ENCODE peak calls at places on chromosome 14, in ten cellular contexts. Y is hepatocyte, L is HCT116, R is body of pancreas, B is H9, V is fibroblast of lung, P is adrenal gland, C is PC-3, H is pancreas, Q is tibial nerve. E is an unnamed sample. For H3K4me1, the result is how much of the 10 kb centered on the place peaks cover.

GRCh38 chr14:75418779-75419768 is 8.7 kb upstream of the JDP2 start:
- DNase-seq in Y (peak), L (peak), R (peak), C (no peak), B (peak), V (no peak), H (peak), Q (no peak), P (no peak), E (peak)

GRCh38 chr14:75060420-75060819 is 3.4 kb downstream of the ACYP1 start:
- DNase-seq in R (no peak), B (no peak), Q (no peak), C (no peak), P (no peak), V (no peak), H (no peak), L (no peak), Y (no peak), E (no peak)

GRCh38 chr14:67420102-67420739 is 8.3 kb upstream of the PLEK2 start:
- DNase-seq in L (no peak), B (peak), V (no peak), H (no peak), C (peak), R (peak), P (peak), Y (no peak), Q (no peak), E (no peak)

GRCh38 chr14:105093426-105094192 is 28.4 kb upstream of the GPR132 start:
- DNase-seq in H (peak), Q (no peak), B (peak), Y (peak), C (peak), V (peak), L (peak), P (no peak), R (peak), E (peak)

GRCh38 chr14:85415015-85415712 is 114.8 kb upstream of the FLRT2 start:
- DNase-seq in C (peak), R (peak), Y (peak), V (peak), P (peak), L (no peak), Q (peak), B (peak), H (no peak), E (peak)

GRCh38 chr14:63543826-63544320 is 696 bp upstream of the PPP2R5E start:
- DNase-seq in H (no peak), Y (no peak), B (no peak), C (no peak), P (peak), L (no peak), Q (no peak), R (no peak), V (no peak), E (peak)

GRCh38 chr14:101368629-101369028 is 192.7 kb upstream of the DIO3 start:
- DNase-seq in Q (no peak), C (no peak), Y (no peak), L (no peak), H (no peak), R (no peak), P (no peak), B (no peak), V (no peak), E (no peak)

GRCh38 chr14:104248203-104249055 is 110.0 kb downstream of the KIF26A start:
- DNase-seq in L (no peak), B (peak), C (no peak), Y (no peak), H (peak), R (peak), P (no peak), Q (no peak), V (no peak), E (no peak)

GRCh38 chr14:34981743-34982420 is 910 bp upstream of the SRP54 start:
- DNase-seq in V (peak), H (no peak), Y (peak), C (peak), Q (peak), P (peak), L (peak), B (no peak), R (peak), E (peak)

GRCh38 chr14:45649051-45649450 is 396.0 kb upstream of the MIS18BP1 start:
- DNase-seq in V (peak), R (no peak), P (no peak), C (peak), B (no peak), Q (no peak), L (no peak), Y (no peak), H (no peak), E (no peak)

GRCh38 chr14:41144370-41144769 is 462.3 kb upstream of the LRFN5 start:
- DNase-seq in V (no peak), L (no peak), C (peak), P (no peak), H (peak), R (no peak), Y (no peak), Q (no peak), B (no peak), E (no peak)

GRCh38 chr14:32372154-32372553 is 43.1 kb downstream of the AKAP6 start:
- DNase-seq in B (no peak), R (no peak), L (no peak), C (peak), Q (no peak), V (peak), P (no peak), Y (no peak), H (no peak), E (no peak)

GRCh38 chr14:34931206-34931605 is 51.6 kb upstream of the SRP54 start:
- DNase-seq in V (no peak), L (no peak), P (no peak), H (no peak), Y (no peak), C (peak), R (no peak), B (no peak), Q (no peak), E (no peak)

GRCh38 chr14:29566194-29566593 is 361.5 kb downstream of the PRKD1 start:
- DNase-seq in P (no peak), B (no peak), R (no peak), C (no peak), Y (no peak), L (no peak), Q (no peak), V (no peak), H (no peak), E (no peak)

GRCh38 chr14:30621354-30621953 is 665 bp upstream of the SCFD1 start:
- DNase-seq in L (no peak), V (peak), B (peak), R (peak), P (peak), Q (no peak), Y (peak), C (peak), H (no peak), E (peak)

GRCh38 chr14:30623412-30624131 is 1.5 kb downstream of the SCFD1 start:
- DNase-seq in V (no peak), P (no peak), H (no peak), C (no peak), B (no peak), R (no peak), Y (no peak), L (no peak), Q (no peak), E (no peak)

GRCh38 chr14:30624132-30624423 is 2.0 kb downstream of the SCFD1 start:
- DNase-seq in R (no peak), V (no peak), P (no peak), Q (no peak), Y (no peak), B (no peak), H (no peak), L (no peak), C (no peak), E (no peak)

GRCh38 chr14:30620178-30620577 is 1.9 kb upstream of the SCFD1 start:
- DNase-seq in H (no peak), R (no peak), B (no peak), Y (no peak), V (peak), L (no peak), Q (no peak), C (peak), P (no peak), E (peak)

DNA sequence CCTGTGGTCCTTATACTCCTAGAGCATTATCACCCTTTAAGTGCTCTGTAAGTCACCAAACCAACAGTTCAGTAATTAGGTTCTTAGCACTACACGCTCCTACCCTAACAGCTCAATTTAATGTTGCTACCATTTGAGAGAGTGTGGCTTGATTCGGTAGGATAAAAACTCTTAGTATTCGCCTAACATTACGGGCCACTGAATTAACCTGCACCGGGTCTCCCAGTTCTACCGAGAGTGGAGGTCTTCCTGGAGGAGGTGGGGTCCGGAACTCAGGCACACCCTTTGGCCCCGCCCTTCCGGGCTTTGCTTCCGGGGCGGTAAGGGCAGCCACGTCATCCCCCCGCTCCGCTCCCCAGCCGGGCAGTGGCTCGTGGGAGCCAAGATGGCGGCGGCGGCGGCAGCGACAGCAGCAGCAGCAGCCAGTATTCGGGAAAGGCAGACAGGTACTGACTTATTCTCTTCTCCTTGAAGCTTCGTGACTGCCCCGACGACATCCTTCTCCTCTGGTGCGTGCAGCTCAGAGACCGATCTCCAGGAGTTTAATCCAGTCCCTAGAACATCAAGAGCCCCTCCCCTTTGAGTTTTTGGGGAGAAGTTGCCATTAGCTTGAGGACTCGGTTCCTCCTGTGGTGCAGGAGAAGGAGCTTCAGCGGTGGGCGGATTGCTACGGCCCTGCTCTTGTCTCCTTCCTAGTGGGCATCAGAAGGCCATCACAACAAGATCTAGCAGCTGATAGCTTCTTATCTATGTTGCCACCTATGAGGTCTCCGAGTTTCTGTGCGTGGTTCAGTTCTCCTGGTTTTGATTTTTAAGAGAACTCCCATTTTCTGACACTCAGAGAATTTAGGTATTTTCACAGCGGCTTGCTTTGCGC is at the start of gene SCFD1:
- DNase-seq in C (peak), P (peak), Y (peak), Q (peak), R (peak), H (peak), V (peak), L (peak), B (peak), E (peak)
- H3K4me1 ChIP-seq in C (under half), P (under half), Y (under half), Q (under half), R (under half), H (under half), V (under half), L (under half), B (under half), E (under half)

DNA sequence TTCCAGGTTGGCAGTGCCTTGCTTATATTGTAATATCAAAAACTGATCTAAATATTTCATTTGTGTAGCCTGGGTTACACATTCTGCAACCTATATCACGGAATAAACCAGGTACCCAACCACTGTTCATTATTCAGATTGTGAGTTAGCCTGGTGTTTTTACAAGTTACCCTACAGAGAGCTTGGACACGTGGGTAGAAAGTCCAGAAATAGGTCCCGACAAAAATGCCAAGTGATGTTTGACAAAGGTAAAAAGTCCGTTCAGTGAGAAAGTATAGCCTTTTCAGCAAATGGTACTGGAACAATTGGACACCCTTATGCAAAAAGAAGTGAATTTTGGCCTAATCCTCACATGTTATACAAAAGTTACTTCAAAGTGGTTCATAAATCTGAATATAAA is 17.6 kb upstream of the EVL start:
- DNase-seq in R (no peak), Y (no peak), V (no peak), H (no peak), Q (no peak), L (no peak), B (no peak), C (no peak), P (no peak), E (no peak)
- H3K27ac ChIP-seq in R (no peak), Y (no peak), V (no peak), H (no peak), Q (no peak), L (no peak), B (no peak), C (no peak), P (no peak), E (no peak)

GRCh38 chr14:52949249-52949648 is 1.6 kb downstream of the FERMT2 start:
- DNase-seq in C (no peak), P (no peak), R (no peak), B (no peak), L (no peak), H (no peak), V (no peak), Q (no peak), Y (no peak), E (no peak)

GRCh38 chr14:52949711-52950409 is 990 bp downstream of the FERMT2 start:
- DNase-seq in P (peak), L (no peak), Q (peak), C (peak), B (no peak), Y (peak), H (no peak), V (peak), R (peak), E (peak)

GRCh38 chr14:52950898-52951729 is at the start of gene FERMT2:
- DNase-seq in P (peak), L (peak), Q (peak), V (peak), C (peak), R (peak), Y (peak), H (peak), B (peak), E (peak)

GRCh38 chr14:52951730-52952481 is 1.1 kb upstream of the FERMT2 start:
- DNase-seq in B (peak), V (peak), H (peak), Q (peak), Y (peak), P (peak), C (peak), L (peak), R (peak), E (peak)

DNA sequence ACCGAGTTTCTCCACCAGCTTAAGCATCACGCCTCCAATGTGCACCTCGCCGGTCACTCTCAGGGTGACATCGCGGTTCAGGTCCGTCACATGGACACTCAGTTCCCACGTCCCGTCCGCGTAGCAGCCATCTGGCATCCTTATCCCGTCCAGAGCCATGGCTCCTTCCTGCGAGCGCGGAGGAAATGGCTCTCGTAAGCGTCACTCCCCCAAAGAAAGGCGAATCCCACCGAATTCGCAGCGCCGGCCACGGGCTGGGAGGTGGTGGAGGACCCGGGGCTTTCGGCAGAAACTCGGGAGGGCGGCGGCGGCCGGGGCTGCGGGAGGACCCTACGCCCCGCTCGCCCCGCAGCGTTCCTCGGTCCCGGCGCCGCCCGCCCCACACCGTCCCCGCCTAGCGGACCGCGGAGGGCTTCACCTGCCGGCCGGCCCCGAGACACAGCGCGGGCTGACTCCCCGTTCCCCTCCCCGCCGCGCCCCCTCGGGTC is 396 bp downstream of the FERMT2 start:
- DNase-seq in P (peak), L (no peak), H (peak), Q (peak), R (peak), B (peak), V (no peak), Y (peak), C (no peak), E (peak)
- TF ChIP-seq CTCF in P (no peak), L (no peak), H (no peak), Q (no peak), R (no peak), B (peak), V (no peak), Y (no peak), C (no peak), E (no peak)

GRCh38 chr14:64727551-64728071 is 23.4 kb downstream of the PLEKHG3 start:
- DNase-seq in H (peak), B (no peak), P (no peak), Y (no peak), R (peak), V (no peak), L (no peak), C (no peak), Q (no peak), E (no peak)

GRCh38 chr14:64724578-64724930 is 20.3 kb downstream of the PLEKHG3 start:
- DNase-seq in B (no peak), Y (no peak), C (no peak), L (no peak), R (peak), V (no peak), H (peak), Q (no peak), P (no peak), E (no peak)

GRCh38 chr14:64725360-64725815 is 21.2 kb downstream of the PLEKHG3 start:
- DNase-seq in V (no peak), R (peak), Y (no peak), C (no peak), B (no peak), H (peak), L (no peak), P (no peak), Q (no peak), E (peak)

GRCh38 chr14:64726585-64726890 is 22.3 kb downstream of the PLEKHG3 start:
- DNase-seq in Q (no peak), C (peak), R (peak), L (peak), V (peak), H (peak), P (no peak), Y (peak), B (peak), E (no peak)

GRCh38 chr14:64725879-64726584 is 21.8 kb downstream of the PLEKHG3 start:
- DNase-seq in B (no peak), C (no peak), H (no peak), P (no peak), Y (no peak), V (no peak), R (peak), L (no peak), Q (no peak), E (no peak)
- H3K4me1 ChIP-seq in B (under half), C (half or more), H (under half), P (under half), Y (half or more), V (under half), R (half or more), L (half or more), Q (under half), E (under half)

GRCh38 chr14:77638738-77639137 is 22.3 kb upstream of the SPTLC2 start:
- DNase-seq in Y (peak), R (no peak), C (peak), L (no peak), P (no peak), V (peak), B (no peak), Q (no peak), H (no peak), E (no peak)
- H3K27ac ChIP-seq in Y (peak), R (no peak), C (peak), L (no peak), P (no peak), V (peak), B (no peak), Q (no peak), H (no peak), E (no peak)

DNA sequence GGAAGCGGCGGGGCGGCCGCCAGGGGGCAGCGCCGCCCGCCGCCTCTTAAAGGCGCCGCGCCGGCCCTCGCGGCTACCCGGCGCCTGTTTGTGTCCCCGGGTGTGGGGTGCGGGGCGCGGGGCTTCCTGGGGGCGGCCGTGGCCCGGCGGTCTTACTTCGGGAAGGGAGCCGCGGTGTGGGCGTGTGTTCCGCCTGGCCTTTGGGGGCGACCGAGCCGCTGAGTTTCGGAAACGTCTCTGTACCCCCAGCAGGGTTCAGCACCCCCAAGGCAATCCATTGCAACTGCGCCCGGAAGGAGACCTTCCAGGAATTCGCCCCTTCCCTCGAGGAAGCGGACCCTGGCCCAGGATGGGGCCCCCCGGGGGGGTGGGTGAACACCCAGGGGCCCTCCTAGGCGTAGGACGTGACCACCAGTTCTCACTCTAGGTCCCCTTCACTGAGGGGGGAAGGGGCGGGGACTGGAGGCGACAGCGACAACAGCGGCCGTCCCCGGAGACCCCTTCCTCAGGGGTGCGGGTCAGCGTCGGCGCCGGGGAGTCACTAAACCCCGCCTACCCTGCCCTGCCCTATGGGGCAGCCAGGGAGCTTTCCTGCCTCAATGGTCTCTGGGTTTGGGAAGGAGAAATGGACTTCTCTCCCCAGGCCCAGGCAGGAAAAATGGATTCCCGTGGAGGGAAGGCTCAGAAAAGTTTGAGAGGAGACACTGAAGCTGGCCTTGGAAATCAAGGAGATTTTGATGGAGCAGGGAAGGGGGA is at the start of gene ITPK1:
- DNase-seq in C (peak), Q (peak), R (peak), B (peak), L (no peak), H (peak), Y (peak), P (peak), V (peak), E (peak)
- TF ChIP-seq CTCF in C (no peak), Q (peak), R (no peak), B (peak), L (peak), H (no peak), Y (peak), P (peak), V (peak), E (peak)

DNA sequence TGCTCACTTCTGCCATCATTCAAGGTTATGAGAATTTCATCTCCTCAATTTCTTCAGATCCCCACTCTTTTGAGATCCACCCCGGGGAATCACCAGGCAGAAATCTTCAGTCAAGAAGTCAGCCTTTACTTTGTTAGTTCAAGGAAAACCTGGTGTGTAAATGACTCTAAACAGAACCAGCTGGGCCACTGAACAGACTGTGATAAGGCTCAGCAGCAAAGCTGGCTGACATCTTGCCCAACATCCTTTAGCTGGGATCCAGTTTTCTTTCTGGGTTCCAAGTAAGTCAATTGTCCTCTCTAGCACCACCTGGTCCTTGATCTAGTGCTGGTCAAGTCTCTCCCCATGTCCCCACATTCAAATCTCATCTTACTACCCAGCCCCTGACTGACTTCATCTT is 11.6 kb downstream of the CLMN start:
- DNase-seq in B (no peak), P (no peak), C (no peak), L (no peak), V (no peak), H (no peak), Q (no peak), Y (no peak), R (no peak), E (no peak)
- H3K4me1 ChIP-seq in B (under half), P (under half), C (under half), L (under half), V (under half), H (under half), Q (under half), Y (under half), R (half or more), E (under half)

E was measured in cardiac muscle cell.